ENCODE peak calls at places on chromosomes 12 and 14, in seven cellular contexts. I is Panc1; R is stimulated activated CD4-positive, alpha-beta T cell treated with anti-CD3 and anti-CD28 coated beads, TNF-alpha, amount 100 ng/mL, for 1 hour; Q is GF-D8; Z is nephron progenitor cell; M is activated CD8-positive, alpha-beta memory T cell treated with anti-CD3 and anti-CD28 coated beads for 1 hour; J is Ammon's horn. U is an unnamed sample.

GRCh38 chr14:52954346-52955214 is 3.7 kb upstream of the FERMT2 start:
- DNase-seq in M (no peak), Z (no peak), J (no peak), Q (no peak), R (no peak), I (no peak), U (peak)

GRCh38 chr14:50741571-50741970 is 73.5 kb upstream of the SAV1 start:
- DNase-seq in Q (no peak), I (no peak), Z (no peak), J (no peak), M (no peak), R (no peak), U (no peak)

GRCh38 chr12:96274331-96274730 is 80.2 kb downstream of the ELK3 start:
- DNase-seq in Q (no peak), R (no peak), Z (no peak), J (no peak), I (no peak), M (no peak), U (no peak)

GRCh38 chr12:128848371-128848770 is 4.9 kb upstream of the GLT1D1 start:
- DNase-seq in M (no peak), Q (no peak), J (no peak), R (no peak), I (no peak), Z (no peak), U (no peak)

GRCh38 chr12:63955831-63956685 is 111.6 kb downstream of the SRGAP1 start:
- DNase-seq in Z (no peak), Q (no peak), M (no peak), J (peak), I (no peak), R (no peak), U (no peak)

GRCh38 chr12:132282950-132283771 is 46.2 kb downstream of the GALNT9 start:
- DNase-seq in Z (peak), J (no peak), I (no peak), R (no peak), M (no peak), Q (no peak), U (no peak)

GRCh38 chr14:75433631-75434556 is 6.1 kb downstream of the JDP2 start:
- DNase-seq in Q (no peak), Z (no peak), J (no peak), I (no peak), R (no peak), M (no peak), U (no peak)

GRCh38 chr14:69994002-69994401 is 114.8 kb downstream of the SMOC1 start:
- DNase-seq in R (no peak), J (no peak), Z (no peak), Q (no peak), M (no peak), I (no peak), U (no peak)

GRCh38 chr12:132417741-132418140 is 72.2 kb upstream of the FBRSL1 start:
- DNase-seq in I (no peak), Q (no peak), J (no peak), Z (no peak), M (no peak), R (no peak), U (no peak)

GRCh38 chr12:76878899-76879709 is at the start of gene CSRP2:
- DNase-seq in M (no peak), J (peak), I (peak), R (peak), Q (no peak), Z (peak), U (no peak)

GRCh38 chr14:71221119-71221518 is 313.9 kb downstream of the PCNX1 start:
- DNase-seq in Q (no peak), J (no peak), R (no peak), M (no peak), Z (no peak), I (no peak), U (no peak)

GRCh38 chr14:39374846-39375245 is 57.4 kb downstream of the FBXO33 start:
- DNase-seq in R (no peak), Q (no peak), Z (no peak), I (no peak), M (no peak), J (no peak), U (no peak)

GRCh38 chr14:101255765-101256125 is 305.6 kb upstream of the DIO3 start:
- DNase-seq in I (no peak), R (no peak), M (no peak), Z (no peak), J (no peak), Q (no peak), U (no peak)

GRCh38 chr12:72560370-72560769 is 288.2 kb downstream of the TRHDE start:
- DNase-seq in M (no peak), Z (no peak), R (no peak), I (no peak), Q (no peak), J (no peak), U (no peak)

GRCh38 chr12:123532808-123533649 is 490 bp downstream of the RILPL1 start:
- DNase-seq in R (no peak), Z (peak), Q (no peak), M (no peak), I (no peak), J (peak), U (no peak)

GRCh38 chr14:25095784-25096390 is 45.9 kb upstream of the STXBP6 start:
- DNase-seq in M (no peak), Q (no peak), I (no peak), J (no peak), R (no peak), Z (no peak), U (no peak)

GRCh38 chr12:110035534-110036104 is 12.7 kb downstream of the C12orf76 start:
- DNase-seq in M (no peak), Z (no peak), I (no peak), Q (no peak), J (no peak), R (no peak), U (no peak)

GRCh38 chr14:96584199-96584906 is 82.2 kb downstream of the PAPOLA start:
- DNase-seq in M (no peak), J (no peak), R (no peak), Z (peak), Q (no peak), I (peak), U (no peak)

GRCh38 chr12:10196210-10196609 is 16.5 kb upstream of the GABARAPL1 start:
- DNase-seq in R (no peak), Q (peak), J (no peak), I (no peak), M (no peak), Z (no peak), U (no peak)

GRCh38 chr12:124032265-124032886 is 59.4 kb downstream of the ZNF664 start:
- DNase-seq in J (peak), M (no peak), Q (no peak), I (peak), Z (peak), R (no peak), U (peak)

GRCh38 chr14:52052991-52053390 is 15.9 kb downstream of the NID2 start:
- DNase-seq in Z (no peak), R (no peak), I (no peak), M (no peak), J (no peak), Q (no peak), U (no peak)

GRCh38 chr14:22465201-22465835 is 123.7 kb downstream of the DAD1 start:
- DNase-seq in M (no peak), Q (no peak), R (no peak), J (no peak), I (no peak), Z (no peak), U (no peak)

GRCh38 chr14:61388173-61388975 is 67.0 kb downstream of the PRKCH start:
- DNase-seq in Z (no peak), Q (no peak), I (no peak), M (no peak), R (no peak), J (no peak), U (no peak)

GRCh38 chr14:29236848-29237247 is 470.3 kb downstream of the FOXG1 start:
- DNase-seq in M (no peak), Z (no peak), Q (no peak), I (no peak), R (no peak), J (no peak), U (no peak)

GRCh38 chr12:130496516-130497120 is 158.9 kb downstream of the PIWIL1 start:
- DNase-seq in Q (no peak), J (no peak), I (no peak), R (no peak), Z (no peak), M (no peak), U (no peak)

GRCh38 chr14:34013714-34014055 is 62.8 kb upstream of the EGLN3 start:
- DNase-seq in I (no peak), Q (peak), Z (no peak), M (no peak), J (no peak), R (no peak), U (no peak)

GRCh38 chr12:26787125-26787495 is 45.9 kb downstream of the ITPR2 start:
- DNase-seq in M (no peak), J (no peak), R (no peak), I (no peak), Q (no peak), Z (no peak), U (no peak)

GRCh38 chr14:104349950-104350349 is 211.6 kb downstream of the KIF26A start:
- DNase-seq in Q (no peak), I (no peak), Z (no peak), J (no peak), R (no peak), M (no peak), U (no peak)

GRCh38 chr12:42589465-42590323 is at the start of gene PRICKLE1:
- DNase-seq in Q (no peak), I (no peak), R (no peak), J (peak), Z (peak), M (no peak), U (no peak)

GRCh38 chr12:47773062-47773857 is at the start of gene SLC48A1:
- DNase-seq in M (no peak), R (peak), I (no peak), J (peak), Z (peak), Q (no peak), U (no peak)

GRCh38 chr14:87131879-87132278 is 861.1 kb downstream of the GALC start:
- DNase-seq in Z (no peak), R (no peak), I (no peak), J (peak), M (no peak), Q (no peak), U (no peak)

GRCh38 chr14:21255385-21256101 is 13.7 kb downstream of the HNRNPC start:
- DNase-seq in Q (no peak), J (no peak), Z (no peak), I (no peak), R (no peak), M (no peak), U (no peak)

GRCh38 chr14:94115631-94116030 is 5.1 kb downstream of the IFI27 start:
- DNase-seq in Q (no peak), I (no peak), J (no peak), Z (no peak), R (no peak), M (no peak), U (no peak)

GRCh38 chr12:563899-564298 is 99.3 kb downstream of the NINJ2 start:
- DNase-seq in Q (peak), I (no peak), Z (no peak), M (no peak), J (no peak), R (no peak), U (no peak)

GRCh38 chr12:106226884-106227640 is 20.8 kb downstream of the CKAP4 start:
- DNase-seq in J (peak), Q (no peak), I (peak), Z (no peak), R (no peak), M (no peak), U (peak)

GRCh38 chr12:57837779-57838562 is 8.6 kb downstream of the CTDSP2 start:
- DNase-seq in J (no peak), I (no peak), R (no peak), M (no peak), Q (peak), Z (no peak), U (peak)

U was measured in SK-N-MC.